ENCODE peak calls at places on chromosome 14, in seven cellular contexts. One of them, this sample, is unnamed.
A peak's percentile ranks its signal among the peaks of the same experiment; 100 is the strongest.

GRCh38 chr14:68521557-68521901 is 271.3 kb downstream of the ZFP36L1 start:
- DNase-seq in HepG2: peak; percentile 70
- DNase-seq in HCT116: no peak
- DNase-seq in SK-N-SH: no peak
- DNase-seq in NT2/D1: no peak
- DNase-seq in GM12878: no peak
- DNase-seq in H1: no peak
- DNase-seq in this sample: no peak

GRCh38 chr14:31505411-31505810 is 17.6 kb upstream of the GPR33 start:
- DNase-seq in GM12878: no peak
- DNase-seq in H1: no peak
- DNase-seq in HCT116: no peak
- DNase-seq in SK-N-SH: no peak
- DNase-seq in HepG2: no peak
- DNase-seq in NT2/D1: no peak
- DNase-seq in this sample: no peak

GRCh38 chr14:76232782-76233181 is 81.1 kb downstream of the GPATCH2L start:
- DNase-seq in H1: no peak
- DNase-seq in SK-N-SH: no peak
- DNase-seq in HepG2: peak; percentile 50
- DNase-seq in NT2/D1: no peak
- DNase-seq in GM12878: no peak
- DNase-seq in HCT116: no peak
- DNase-seq in this sample: no peak

GRCh38 chr14:65872536-65872935 is 460.0 kb downstream of the FUT8 start:
- DNase-seq in GM12878: no peak
- DNase-seq in SK-N-SH: no peak
- DNase-seq in HCT116: no peak
- DNase-seq in NT2/D1: no peak
- DNase-seq in H1: no peak
- DNase-seq in HepG2: no peak
- DNase-seq in this sample: no peak

GRCh38 chr14:103123128-103123633 is at the start of gene TNFAIP2:
- DNase-seq in SK-N-SH: no peak
- DNase-seq in HepG2: no peak
- DNase-seq in HCT116: no peak
- DNase-seq in GM12878: no peak
- DNase-seq in NT2/D1: no peak
- DNase-seq in H1: no peak
- DNase-seq in this sample: peak; percentile 72

GRCh38 chr14:24398943-24399801 is at the start of gene NYNRIN:
- DNase-seq in SK-N-SH: peak; percentile 87
- DNase-seq in HCT116: no peak
- DNase-seq in NT2/D1: no peak
- DNase-seq in HepG2: no peak
- DNase-seq in H1: no peak
- DNase-seq in GM12878: no peak
- DNase-seq in this sample: peak; percentile 51

GRCh38 chr14:23034498-23035302 is at the start of gene PSMB5:
- DNase-seq in NT2/D1: peak; percentile 87
- DNase-seq in GM12878: peak; percentile 98
- DNase-seq in HepG2: peak; percentile 100
- DNase-seq in SK-N-SH: peak; percentile 90
- DNase-seq in HCT116: peak; percentile 98
- DNase-seq in H1: peak; percentile 89
- DNase-seq in this sample: peak; percentile 85

GRCh38 chr14:106831322-106831720 is 1304.9 kb downstream of the TMEM121 start:
- DNase-seq in GM12878: no peak
- DNase-seq in SK-N-SH: peak; percentile 28
- DNase-seq in HCT116: no peak
- DNase-seq in H1: no peak
- DNase-seq in HepG2: peak; percentile 20
- DNase-seq in NT2/D1: no peak
- DNase-seq in this sample: peak; percentile 5

GRCh38 chr14:68687746-68688145 is 105.1 kb downstream of the ZFP36L1 start:
- DNase-seq in NT2/D1: no peak
- DNase-seq in HCT116: peak; percentile 70
- DNase-seq in GM12878: no peak
- DNase-seq in HepG2: no peak
- DNase-seq in H1: no peak
- DNase-seq in SK-N-SH: no peak
- DNase-seq in this sample: no peak

GRCh38 chr14:24196071-24197061 is 1.1 kb upstream of the TM9SF1 start:
- DNase-seq in HepG2: peak; percentile 67
- DNase-seq in GM12878: peak; percentile 36
- DNase-seq in HCT116: no peak
- DNase-seq in H1: no peak
- DNase-seq in NT2/D1: no peak
- DNase-seq in SK-N-SH: no peak
- DNase-seq in this sample: peak; percentile 50

GRCh38 chr14:69107407-69108003 is 45.4 kb downstream of the DCAF5 start:
- DNase-seq in H1: no peak
- DNase-seq in SK-N-SH: peak; percentile 61
- DNase-seq in NT2/D1: no peak
- DNase-seq in GM12878: peak; percentile 20
- DNase-seq in HCT116: peak; percentile 60
- DNase-seq in HepG2: peak; percentile 69
- DNase-seq in this sample: peak; percentile 14

GRCh38 chr14:28116716-28117115 is 649.9 kb upstream of the FOXG1 start:
- DNase-seq in HCT116: no peak
- DNase-seq in GM12878: no peak
- DNase-seq in NT2/D1: no peak
- DNase-seq in HepG2: no peak
- DNase-seq in H1: no peak
- DNase-seq in SK-N-SH: no peak
- DNase-seq in this sample: no peak

GRCh38 chr14:99242816-99243795 is 28.9 kb downstream of the BCL11B start:
- DNase-seq in HCT116: no peak
- DNase-seq in SK-N-SH: no peak
- DNase-seq in HepG2: no peak
- DNase-seq in NT2/D1: no peak
- DNase-seq in H1: no peak
- DNase-seq in GM12878: no peak
- DNase-seq in this sample: no peak

GRCh38 chr14:42541535-42542001 is 934.9 kb downstream of the LRFN5 start:
- DNase-seq in HCT116: no peak
- DNase-seq in HepG2: no peak
- DNase-seq in H1: no peak
- DNase-seq in NT2/D1: no peak
- DNase-seq in GM12878: no peak
- DNase-seq in SK-N-SH: no peak
- DNase-seq in this sample: no peak

GRCh38 chr14:73058923-73059311 is 583 bp downstream of the RBM25 start:
- DNase-seq in GM12878: no peak
- DNase-seq in HepG2: peak; percentile 7
- DNase-seq in SK-N-SH: peak; percentile 62
- DNase-seq in NT2/D1: no peak
- DNase-seq in HCT116: no peak
- DNase-seq in H1: no peak
- DNase-seq in this sample: no peak

GRCh38 chr14:90109858-90110257 is 48.1 kb downstream of the KCNK13 start:
- DNase-seq in HCT116: peak; percentile 38
- DNase-seq in HepG2: peak; percentile 13
- DNase-seq in GM12878: no peak
- DNase-seq in H1: peak; percentile 13
- DNase-seq in NT2/D1: no peak
- DNase-seq in SK-N-SH: peak; percentile 42
- DNase-seq in this sample: no peak

GRCh38 chr14:73124180-73124894 is 12.0 kb upstream of the PSEN1 start:
- DNase-seq in H1: no peak
- DNase-seq in HepG2: no peak
- DNase-seq in SK-N-SH: no peak
- DNase-seq in GM12878: no peak
- DNase-seq in NT2/D1: no peak
- DNase-seq in HCT116: no peak
- DNase-seq in this sample: no peak

GRCh38 chr14:73262427-73263183 is 25.3 kb downstream of the PAPLN start:
- DNase-seq in H1: no peak
- DNase-seq in SK-N-SH: peak; percentile 30
- DNase-seq in NT2/D1: no peak
- DNase-seq in HepG2: no peak
- DNase-seq in HCT116: no peak
- DNase-seq in GM12878: no peak
- DNase-seq in this sample: no peak

GRCh38 chr14:85565862-85566296 is 35.9 kb downstream of the FLRT2 start:
- DNase-seq in NT2/D1: no peak
- DNase-seq in H1: no peak
- DNase-seq in HCT116: no peak
- DNase-seq in HepG2: no peak
- DNase-seq in GM12878: no peak
- DNase-seq in SK-N-SH: no peak
- DNase-seq in this sample: no peak
- TF ChIP-seq YY1 in NT2/D1: no peak
- TF ChIP-seq YY1 in H1: no peak
- TF ChIP-seq YY1 in HCT116: no peak
- TF ChIP-seq YY1 in HepG2: no peak
- TF ChIP-seq YY1 in GM12878: no peak
- TF ChIP-seq YY1 in SK-N-SH: no peak
- TF ChIP-seq YY1 in this sample: no peak

GRCh38 chr14:94139006-94139405 is 9.6 kb upstream of the IFI27L2 start:
- DNase-seq in GM12878: no peak
- DNase-seq in HCT116: no peak
- DNase-seq in NT2/D1: no peak
- DNase-seq in HepG2: no peak
- DNase-seq in H1: no peak
- DNase-seq in SK-N-SH: no peak
- DNase-seq in this sample: no peak

GRCh38 chr14:94139421-94139820 is 10.0 kb upstream of the IFI27L2 start:
- DNase-seq in NT2/D1: no peak
- DNase-seq in HepG2: no peak
- DNase-seq in SK-N-SH: no peak
- DNase-seq in GM12878: no peak
- DNase-seq in H1: no peak
- DNase-seq in HCT116: no peak
- DNase-seq in this sample: no peak

GRCh38 chr14:94136575-94137331 is 7.3 kb upstream of the IFI27L2 start:
- DNase-seq in H1: peak; percentile 75
- DNase-seq in NT2/D1: peak; percentile 77
- DNase-seq in GM12878: no peak
- DNase-seq in SK-N-SH: peak; percentile 81
- DNase-seq in HepG2: peak; percentile 80
- DNase-seq in HCT116: peak; percentile 78
- DNase-seq in this sample: peak; percentile 77

GRCh38 chr14:94135476-94135875 is 6.1 kb upstream of the IFI27L2 start:
- DNase-seq in GM12878: no peak
- DNase-seq in SK-N-SH: no peak
- DNase-seq in H1: no peak
- DNase-seq in HCT116: no peak
- DNase-seq in NT2/D1: no peak
- DNase-seq in HepG2: no peak
- DNase-seq in this sample: no peak

DNA sequence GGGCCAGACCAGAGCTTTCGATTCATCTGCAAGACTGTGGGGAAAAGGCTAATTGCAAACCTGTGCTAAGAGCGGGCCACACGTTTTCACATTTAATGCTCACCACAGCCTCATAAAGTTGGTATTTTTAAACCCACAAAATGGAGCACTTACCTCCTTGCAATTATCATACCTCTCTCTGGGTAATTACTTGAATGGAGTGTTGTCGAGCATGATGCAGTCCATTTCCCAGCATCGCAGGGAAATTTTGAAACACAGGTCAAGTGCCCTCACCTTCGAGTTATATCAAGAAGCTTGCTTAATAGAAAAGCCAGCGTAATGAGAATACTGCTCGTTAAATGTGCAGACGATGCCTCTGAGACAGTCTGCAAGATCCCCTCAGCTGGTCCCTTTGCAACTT is 8.9 kb upstream of the IFI27L2 start:
- DNase-seq in GM12878: no peak
- DNase-seq in HepG2: no peak
- DNase-seq in H1: no peak
- DNase-seq in SK-N-SH: no peak
- DNase-seq in HCT116: no peak
- DNase-seq in NT2/D1: no peak
- DNase-seq in this sample: no peak
- TF ChIP-seq YY1 in GM12878: no peak
- TF ChIP-seq YY1 in HepG2: no peak
- TF ChIP-seq YY1 in H1: no peak
- TF ChIP-seq YY1 in SK-N-SH: no peak
- TF ChIP-seq YY1 in HCT116: no peak
- TF ChIP-seq YY1 in NT2/D1: no peak
- TF ChIP-seq YY1 in this sample: no peak

DNA sequence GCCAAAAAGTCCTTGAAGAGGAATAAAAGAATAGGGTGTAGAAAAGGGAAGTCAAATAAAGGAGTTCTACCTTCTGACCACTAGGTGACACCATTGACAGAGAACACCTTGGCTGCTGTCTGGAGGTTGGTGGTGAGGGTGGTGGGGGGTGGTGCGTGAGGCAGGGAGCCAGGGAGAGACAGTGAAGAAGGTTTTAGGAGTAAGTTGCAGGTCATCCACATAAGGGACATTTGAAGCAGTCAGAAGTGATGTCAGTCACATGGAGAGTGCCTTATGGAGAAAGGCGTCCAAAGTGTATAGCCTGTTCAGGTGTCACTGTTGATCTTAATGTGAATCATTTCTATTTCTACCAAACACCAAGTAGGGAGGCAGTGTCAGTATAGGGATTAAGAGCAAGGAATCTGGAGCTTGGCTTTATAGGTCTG is 279.3 kb upstream of the DDHD1 start:
- DNase-seq in SK-N-SH: peak; percentile 47
- DNase-seq in HepG2: peak; percentile 59
- DNase-seq in HCT116: peak; percentile 40
- DNase-seq in H1: peak; percentile 21
- DNase-seq in GM12878: no peak
- DNase-seq in NT2/D1: peak; percentile 49
- DNase-seq in this sample: peak; percentile 1
- TF ChIP-seq YY1 in SK-N-SH: no peak
- TF ChIP-seq YY1 in HepG2: no peak
- TF ChIP-seq YY1 in HCT116: no peak
- TF ChIP-seq YY1 in H1: no peak
- TF ChIP-seq YY1 in GM12878: peak; percentile 19
- TF ChIP-seq YY1 in NT2/D1: no peak
- TF ChIP-seq YY1 in this sample: no peak

DNA sequence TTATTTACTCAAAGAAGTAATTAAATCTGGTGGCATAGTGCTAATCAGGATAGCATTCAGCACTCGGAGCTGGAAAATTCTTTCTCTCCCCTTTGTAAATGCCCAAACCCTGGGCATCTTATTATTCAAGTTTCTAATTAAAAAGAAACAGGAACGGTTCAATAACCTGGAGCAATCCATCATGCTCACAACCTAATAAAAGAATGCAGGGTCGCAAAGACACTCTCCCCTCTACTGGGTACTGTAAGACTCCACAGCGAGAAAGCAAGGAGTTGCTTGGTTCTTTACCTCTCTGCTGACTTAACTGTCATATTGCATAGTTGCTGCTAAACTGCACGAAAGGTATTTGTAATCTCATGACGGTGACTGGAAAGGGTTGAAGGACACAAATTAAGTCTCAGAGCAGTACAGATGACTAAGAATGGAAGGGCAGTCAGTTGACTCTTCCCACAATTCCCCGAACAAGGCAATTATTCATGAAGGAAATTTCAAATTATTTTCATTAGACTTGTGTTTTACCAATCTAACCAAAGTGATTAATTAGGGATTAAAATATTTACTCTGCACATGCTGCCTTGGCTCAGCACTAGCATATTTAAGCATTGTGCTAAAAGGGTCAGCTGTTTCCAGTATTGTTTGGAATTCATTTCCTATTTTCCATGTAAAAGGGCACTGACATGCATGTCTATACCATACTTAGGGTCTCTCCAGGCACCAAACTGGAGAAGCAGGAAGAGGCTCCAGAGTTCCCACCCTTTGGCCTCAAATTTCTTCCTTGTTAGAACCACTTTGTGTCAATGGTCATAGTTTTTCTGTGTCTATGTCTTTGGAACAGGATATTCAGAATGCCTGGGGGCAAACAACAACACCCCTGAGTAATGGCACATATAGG is 182.2 kb downstream of the EXOC5 start:
- DNase-seq in NT2/D1: peak; percentile 8
- DNase-seq in HCT116: no peak
- DNase-seq in H1: no peak
- DNase-seq in SK-N-SH: no peak
- DNase-seq in HepG2: no peak
- DNase-seq in GM12878: no peak
- DNase-seq in this sample: no peak
- TF ChIP-seq YY1 in NT2/D1: no peak
- TF ChIP-seq YY1 in HCT116: no peak
- TF ChIP-seq YY1 in H1: no peak
- TF ChIP-seq YY1 in SK-N-SH: no peak
- TF ChIP-seq YY1 in HepG2: no peak
- TF ChIP-seq YY1 in GM12878: no peak
- TF ChIP-seq YY1 in this sample: no peak